ENCODE peak calls at places on chromosome 13, in seven cellular contexts. Z, S, E, R, T, L and A are unnamed samples.

GRCh38 chr13:79525051-79525450 is 44.1 kb downstream of the NDFIP2 start:
- DNase-seq in L (no peak), S (no peak), Z (no peak), E (no peak), T (no peak), R (no peak), A (no peak)

GRCh38 chr13:83622422-83622784 is 259.9 kb downstream of the SLITRK1 start:
- DNase-seq in L (no peak), Z (no peak), S (peak; percentile 28), T (peak; percentile 4), R (no peak), E (no peak), A (no peak)

GRCh38 chr13:113836917-113837553 is 26.8 kb downstream of the GAS6 start:
- DNase-seq in E (no peak), R (no peak), S (peak; percentile 85), L (no peak), T (peak; percentile 77), Z (no peak), A (peak; percentile 96)

GRCh38 chr13:90232291-90232690 is 1115.2 kb upstream of the MIR17HG start:
- DNase-seq in E (no peak), T (no peak), L (no peak), Z (no peak), S (no peak), R (no peak), A (no peak)

GRCh38 chr13:101706651-101707050 is 254.2 kb downstream of the ITGBL1 start:
- DNase-seq in T (peak; percentile 46), R (no peak), Z (no peak), L (no peak), E (no peak), S (peak; percentile 94), A (peak; percentile 99)

GRCh38 chr13:93079294-93079693 is 147.3 kb upstream of the GPC6 start:
- DNase-seq in L (no peak), E (no peak), S (peak; percentile 64), T (no peak), Z (no peak), R (no peak), A (no peak)

GRCh38 chr13:28533441-28534166 is 38.7 kb upstream of the FLT1 start:
- DNase-seq in T (no peak), Z (no peak), E (no peak), R (no peak), L (no peak), S (no peak), A (no peak)

GRCh38 chr13:46176756-46177155 is 5.2 kb downstream of the LCP1 start:
- DNase-seq in R (no peak), Z (no peak), E (no peak), T (no peak), S (no peak), L (no peak), A (no peak)

GRCh38 chr13:28654276-28654675 is 4.7 kb upstream of the POMP start:
- DNase-seq in Z (no peak), S (peak; percentile 45), T (no peak), E (no peak), L (no peak), R (no peak), A (peak; percentile 80)

GRCh38 chr13:60619461-60619860 is 222.4 kb downstream of the TDRD3 start:
- DNase-seq in S (no peak), L (no peak), T (no peak), Z (no peak), R (no peak), E (no peak), A (no peak)

GRCh38 chr13:40024578-40024952 is 369.1 kb downstream of the COG6 start:
- DNase-seq in S (no peak), T (no peak), L (no peak), R (no peak), E (no peak), Z (no peak), A (no peak)

GRCh38 chr13:25170554-25171107 is 1.5 kb downstream of the AMER2 start:
- DNase-seq in T (no peak), R (peak; percentile 7), E (peak; percentile 52), Z (no peak), L (no peak), S (no peak), A (no peak)

GRCh38 chr13:98810746-98811145 is 58.3 kb upstream of the SLC15A1 start:
- DNase-seq in T (no peak), E (no peak), R (no peak), L (no peak), S (no peak), Z (no peak), A (no peak)

GRCh38 chr13:94617389-94618000 is 15.8 kb downstream of the GPR180 start:
- DNase-seq in S (no peak), T (no peak), Z (no peak), E (no peak), R (peak; percentile 29), L (no peak), A (peak; percentile 13)

GRCh38 chr13:25836709-25837316 is 215.0 kb downstream of the SHISA2 start:
- DNase-seq in E (no peak), S (no peak), L (no peak), Z (no peak), T (peak; percentile 73), R (no peak), A (no peak)

GRCh38 chr13:107210216-107211010 is 642.5 kb upstream of the ARGLU1 start:
- DNase-seq in E (no peak), S (peak; percentile 20), Z (no peak), T (no peak), R (no peak), L (no peak), A (peak; percentile 51)

GRCh38 chr13:23687614-23688013 is 117.4 kb downstream of the TNFRSF19 start:
- DNase-seq in T (no peak), E (no peak), Z (no peak), S (peak; percentile 48), L (no peak), R (no peak), A (no peak)

GRCh38 chr13:107020393-107020792 is 452.5 kb upstream of the ARGLU1 start:
- DNase-seq in S (no peak), T (no peak), R (no peak), L (no peak), E (no peak), Z (no peak), A (no peak)

GRCh38 chr13:94825507-94825906 is 113.2 kb upstream of the SOX21 start:
- DNase-seq in T (no peak), S (no peak), Z (no peak), L (no peak), R (no peak), E (peak; percentile 30), A (peak; percentile 11)

GRCh38 chr13:29845440-29846056 is 4.9 kb downstream of the UBL3 start:
- DNase-seq in L (no peak), S (peak; percentile 32), E (no peak), Z (no peak), R (no peak), T (no peak), A (peak; percentile 28)

GRCh38 chr13:34104853-34105252 is 286.9 kb downstream of the RFC3 start:
- DNase-seq in L (no peak), E (no peak), T (no peak), R (no peak), S (no peak), Z (no peak), A (no peak)

GRCh38 chr13:80235131-80235530 is 105.8 kb downstream of the SPRY2 start:
- DNase-seq in R (no peak), L (no peak), S (no peak), T (no peak), Z (no peak), E (no peak), A (no peak)

GRCh38 chr13:113930711-113931637 is 42.9 kb downstream of the C13orf46 start:
- DNase-seq in T (no peak), E (no peak), R (no peak), Z (peak; percentile 26), S (no peak), L (peak; percentile 36), A (no peak)

GRCh38 chr13:109135018-109135417 is 505.6 kb downstream of the MYO16 start:
- DNase-seq in S (no peak), L (no peak), R (no peak), T (no peak), Z (no peak), E (no peak), A (no peak)

GRCh38 chr13:110503979-110504499 is 57.5 kb downstream of the RAB20 start:
- DNase-seq in E (no peak), Z (no peak), R (no peak), T (no peak), L (no peak), S (no peak), A (no peak)

GRCh38 chr13:41284512-41285288 is 21.3 kb upstream of the MTRF1 start:
- DNase-seq in T (peak; percentile 84), R (no peak), Z (no peak), E (no peak), L (no peak), S (peak; percentile 88), A (peak; percentile 85)

GRCh38 chr13:45705936-45706335 is 3.8 kb downstream of the CBY2 start:
- DNase-seq in L (no peak), T (no peak), E (no peak), Z (no peak), R (no peak), S (no peak), A (no peak)

GRCh38 chr13:96082640-96083039 is 7.3 kb upstream of the HS6ST3 start:
- DNase-seq in Z (no peak), E (no peak), T (no peak), L (no peak), R (no peak), S (no peak), A (no peak)